ENCODE peak calls at places on chromosomes 2 and 18, in six cellular contexts. One of them, this sample, is unnamed.

GRCh38 chr2:232781765-232782164 is 5.4 kb upstream of the KCNJ13 start:
- DNase-seq in islet precursor cell: no peak
- DNase-seq in H7: no peak
- DNase-seq in Calu3: peak
- DNase-seq in anterior cingulate cortex: no peak
- DNase-seq in CD8-positive, alpha-beta memory T cell: no peak
- DNase-seq in this sample: peak

GRCh38 chr2:172230783-172231446 is 128.2 kb upstream of the DLX2 start:
- DNase-seq in islet precursor cell: no peak
- DNase-seq in H7: no peak
- DNase-seq in Calu3: no peak
- DNase-seq in anterior cingulate cortex: peak
- DNase-seq in CD8-positive, alpha-beta memory T cell: no peak
- DNase-seq in this sample: no peak

GRCh38 chr2:199966405-199966804 is 11.0 kb downstream of the MAIP1 start:
- DNase-seq in islet precursor cell: no peak
- DNase-seq in H7: no peak
- DNase-seq in Calu3: no peak
- DNase-seq in anterior cingulate cortex: no peak
- DNase-seq in CD8-positive, alpha-beta memory T cell: no peak
- DNase-seq in this sample: no peak

GRCh38 chr2:204104821-204105220 is 168.3 kb downstream of the ICOS start:
- DNase-seq in islet precursor cell: no peak
- DNase-seq in H7: no peak
- DNase-seq in Calu3: no peak
- DNase-seq in anterior cingulate cortex: no peak
- DNase-seq in CD8-positive, alpha-beta memory T cell: no peak
- DNase-seq in this sample: no peak

GRCh38 chr2:99787011-99787410 is 297.2 kb upstream of the REV1 start:
- DNase-seq in islet precursor cell: no peak
- DNase-seq in H7: no peak
- DNase-seq in Calu3: no peak
- DNase-seq in anterior cingulate cortex: no peak
- DNase-seq in CD8-positive, alpha-beta memory T cell: no peak
- DNase-seq in this sample: no peak

GRCh38 chr2:134410831-134411231 is 157.0 kb downstream of the MGAT5 start:
- DNase-seq in islet precursor cell: peak
- DNase-seq in H7: no peak
- DNase-seq in Calu3: no peak
- DNase-seq in anterior cingulate cortex: no peak
- DNase-seq in CD8-positive, alpha-beta memory T cell: no peak
- DNase-seq in this sample: no peak

GRCh38 chr18:36330435-36331049 is 33.0 kb downstream of the FHOD3 start:
- DNase-seq in islet precursor cell: peak
- DNase-seq in H7: no peak
- DNase-seq in Calu3: no peak
- DNase-seq in anterior cingulate cortex: no peak
- DNase-seq in CD8-positive, alpha-beta memory T cell: no peak
- DNase-seq in this sample: no peak

GRCh38 chr2:72012886-72013574 is 134.6 kb downstream of the CYP26B1 start:
- DNase-seq in islet precursor cell: peak
- DNase-seq in H7: peak
- DNase-seq in Calu3: no peak
- DNase-seq in anterior cingulate cortex: no peak
- DNase-seq in CD8-positive, alpha-beta memory T cell: no peak
- DNase-seq in this sample: no peak

GRCh38 chr2:10233131-10234012 is 69.3 kb upstream of the HPCAL1 start:
- DNase-seq in islet precursor cell: peak
- DNase-seq in H7: no peak
- DNase-seq in Calu3: no peak
- DNase-seq in anterior cingulate cortex: no peak
- DNase-seq in CD8-positive, alpha-beta memory T cell: no peak
- DNase-seq in this sample: no peak

GRCh38 chr2:207275779-207276178 is 110.0 kb upstream of the KLF7 start:
- DNase-seq in islet precursor cell: no peak
- DNase-seq in H7: no peak
- DNase-seq in Calu3: no peak
- DNase-seq in anterior cingulate cortex: no peak
- DNase-seq in CD8-positive, alpha-beta memory T cell: no peak
- DNase-seq in this sample: no peak

GRCh38 chr18:68504441-68505221 is 210.3 kb downstream of the TMX3 start:
- DNase-seq in islet precursor cell: no peak
- DNase-seq in H7: no peak
- DNase-seq in Calu3: no peak
- DNase-seq in anterior cingulate cortex: no peak
- DNase-seq in CD8-positive, alpha-beta memory T cell: no peak
- DNase-seq in this sample: no peak

GRCh38 chr18:5890261-5890605 is 5.1 kb downstream of the TMEM200C start:
- DNase-seq in islet precursor cell: no peak
- DNase-seq in H7: no peak
- DNase-seq in Calu3: no peak
- DNase-seq in anterior cingulate cortex: no peak
- DNase-seq in CD8-positive, alpha-beta memory T cell: peak
- DNase-seq in this sample: no peak

GRCh38 chr18:48854780-48855179 is 96.0 kb downstream of the SMAD7 start:
- DNase-seq in islet precursor cell: no peak
- DNase-seq in H7: no peak
- DNase-seq in Calu3: no peak
- DNase-seq in anterior cingulate cortex: no peak
- DNase-seq in CD8-positive, alpha-beta memory T cell: no peak
- DNase-seq in this sample: no peak

GRCh38 chr2:139790807-139791206 is 1010.6 kb upstream of the NXPH2 start:
- DNase-seq in islet precursor cell: no peak
- DNase-seq in H7: peak
- DNase-seq in Calu3: no peak
- DNase-seq in anterior cingulate cortex: no peak
- DNase-seq in CD8-positive, alpha-beta memory T cell: no peak
- DNase-seq in this sample: peak